ENCODE peak calls at places on chromosomes 16 and 17, in eight cellular contexts. B, X, T, U, K, F, V and I are unnamed samples.
A peak's percentile ranks its signal among the peaks of the same experiment; 100 is the strongest.

GRCh38 chr17:82944990-82945389 is 105.2 kb upstream of the ZNF750 start:
- DNase-seq in B (no peak), T (no peak), X (no peak), F (no peak), V (no peak), U (no peak), K (no peak), I (no peak)

GRCh38 chr17:68301438-68301959 is 10.2 kb downstream of the ARSG start:
- DNase-seq in U (no peak), X (no peak), T (no peak), F (no peak), B (no peak), V (no peak), K (no peak), I (no peak)

GRCh38 chr17:13484020-13484419 is 117.7 kb downstream of the HS3ST3A1 start:
- DNase-seq in T (no peak), V (peak; percentile 75), F (no peak), U (peak; percentile 43), K (peak; percentile 67), B (no peak), X (no peak), I (no peak)

GRCh38 chr17:7561028-7561575 is 617 bp upstream of the SENP3 start:
- DNase-seq in F (peak; percentile 92), K (peak; percentile 53), B (no peak), V (peak; percentile 73), T (peak; percentile 91), X (no peak), U (peak; percentile 84), I (no peak)

GRCh38 chr17:29931253-29931932 is 1.4 kb upstream of the SSH2 start:
- DNase-seq in V (peak; percentile 77), T (peak; percentile 85), F (peak; percentile 68), X (no peak), B (peak; percentile 41), U (peak; percentile 79), K (peak; percentile 56), I (no peak)

GRCh38 chr17:50658602-50659001 is 23.9 kb downstream of the ABCC3 start:
- DNase-seq in V (no peak), T (no peak), F (no peak), U (no peak), K (no peak), B (no peak), X (no peak), I (no peak)

GRCh38 chr17:71975331-71975801 is 145.5 kb upstream of the SOX9 start:
- DNase-seq in T (no peak), F (peak; percentile 29), X (no peak), B (no peak), V (peak; percentile 38), U (peak; percentile 40), K (peak; percentile 30), I (peak; percentile 19)

GRCh38 chr16:9521749-9522370 is 430.4 kb downstream of the HAPSTR1 start:
- DNase-seq in T (no peak), B (no peak), U (no peak), V (no peak), K (no peak), F (no peak), X (no peak), I (no peak)

GRCh38 chr16:2523801-2524231 is 3.6 kb downstream of the AMDHD2 start:
- DNase-seq in F (no peak), V (no peak), K (no peak), T (no peak), X (no peak), B (no peak), U (no peak), I (no peak)

GRCh38 chr17:77783991-77784820 is 174.3 kb upstream of the TNRC6C start:
- DNase-seq in B (no peak), V (no peak), U (no peak), T (no peak), K (no peak), X (no peak), F (no peak), I (no peak)

GRCh38 chr16:482468-483185 is 44.9 kb upstream of the CAPN15 start:
- DNase-seq in X (no peak), B (no peak), V (no peak), T (no peak), U (no peak), K (no peak), F (no peak), I (no peak)

GRCh38 chr17:2419526-2419925 is 18.7 kb upstream of the MNT start:
- DNase-seq in K (no peak), U (no peak), V (no peak), X (no peak), B (no peak), F (no peak), T (no peak), I (no peak)

GRCh38 chr17:71828182-71828596 is 292.6 kb upstream of the SOX9 start:
- DNase-seq in K (peak; percentile 75), V (no peak), B (no peak), T (no peak), X (no peak), F (no peak), U (peak; percentile 15), I (peak; percentile 14)

GRCh38 chr16:4491898-4492297 is 15.7 kb downstream of the HMOX2 start:
- DNase-seq in B (no peak), T (no peak), V (no peak), K (no peak), X (no peak), U (no peak), F (no peak), I (no peak)

GRCh38 chr16:85346404-85347212 is 234.3 kb upstream of the CIBAR2 start:
- DNase-seq in T (no peak), U (no peak), F (no peak), B (no peak), V (no peak), K (no peak), X (no peak), I (no peak)
- TF ChIP-seq CTCF in T (no peak), U (no peak), F (no peak), B (no peak), V (no peak), K (no peak), X (no peak), I (no peak)

GRCh38 chr16:77975942-77976341 is 46.4 kb upstream of the CLEC3A start:
- DNase-seq in T (no peak), K (no peak), U (no peak), B (no peak), V (no peak), X (no peak), F (no peak), I (no peak)
- TF ChIP-seq CTCF in T (no peak), K (no peak), U (no peak), B (no peak), V (peak; percentile 7), X (no peak), F (no peak), I (no peak)

GRCh38 chr17:81042606-81043005 is 7.7 kb downstream of the BAIAP2 start:
- DNase-seq in B (no peak), X (no peak), V (no peak), F (no peak), T (no peak), U (no peak), K (no peak), I (no peak)

GRCh38 chr17:81043319-81043724 is 8.4 kb downstream of the BAIAP2 start:
- DNase-seq in T (no peak), V (no peak), K (no peak), B (no peak), F (no peak), X (no peak), U (no peak), I (no peak)

GRCh38 chr17:81039096-81039495 is 4.1 kb downstream of the BAIAP2 start:
- DNase-seq in B (no peak), U (no peak), T (no peak), K (no peak), V (no peak), F (no peak), X (no peak), I (no peak)

GRCh38 chr17:81039854-81040758 is 5.2 kb downstream of the BAIAP2 start:
- DNase-seq in X (no peak), F (no peak), T (peak; percentile 42), B (no peak), U (peak; percentile 52), V (peak; percentile 72), K (peak; percentile 74), I (peak; percentile 49)

GRCh38 chr17:81040791-81041337 is 5.9 kb downstream of the BAIAP2 start:
- DNase-seq in K (no peak), X (no peak), B (no peak), V (peak; percentile 11), F (no peak), T (peak; percentile 45), U (no peak), I (no peak)
- TF ChIP-seq CTCF in K (peak; percentile 27), X (peak; percentile 57), B (peak; percentile 61), V (peak; percentile 77), F (no peak), T (peak; percentile 55), U (peak; percentile 71), I (peak; percentile 58)

GRCh38 chr17:44832821-44833220 is 2.7 kb upstream of the GJC1 start:
- DNase-seq in T (no peak), K (no peak), U (no peak), V (no peak), B (no peak), F (no peak), X (no peak), I (no peak)
- TF ChIP-seq CTCF in T (no peak), K (no peak), U (peak; percentile 28), V (peak; percentile 25), B (no peak), F (no peak), X (no peak), I (peak; percentile 27)

GRCh38 chr16:53224932-53225533 is 170.2 kb downstream of the CHD9 start:
- DNase-seq in V (peak; percentile 28), X (no peak), K (peak; percentile 23), T (peak; percentile 55), B (no peak), U (peak; percentile 10), F (no peak), I (no peak)

GRCh38 chr16:53219795-53220194 is 165.0 kb downstream of the CHD9 start:
- DNase-seq in U (no peak), B (no peak), X (no peak), K (peak; percentile 19), V (peak; percentile 4), T (peak; percentile 27), F (no peak), I (peak; percentile 7)

GRCh38 chr16:53216798-53217197 is 162.0 kb downstream of the CHD9 start:
- DNase-seq in X (no peak), K (no peak), V (no peak), U (no peak), T (no peak), B (no peak), F (no peak), I (no peak)

DNA sequence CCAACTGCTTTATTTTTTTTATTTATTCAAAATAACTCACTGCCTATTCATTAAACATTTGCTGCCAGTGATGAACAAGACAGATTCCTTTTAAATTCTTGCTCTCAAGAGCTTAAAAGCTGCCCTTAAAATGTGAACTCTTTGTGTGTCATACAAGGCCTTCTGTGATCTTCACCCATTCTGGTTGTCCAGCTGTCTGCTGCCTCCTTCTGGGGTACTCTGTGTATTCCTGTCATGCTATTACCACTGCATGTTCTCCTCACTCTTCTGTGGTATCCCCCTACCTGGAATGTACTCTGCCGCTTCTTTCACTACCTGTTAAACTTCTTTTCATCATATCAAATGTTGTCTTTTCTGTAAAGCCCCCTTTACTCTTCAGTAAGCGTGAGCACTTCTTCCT is 165.8 kb downstream of the CHD9 start:
- DNase-seq in T (peak; percentile 49), X (no peak), F (no peak), V (peak; percentile 70), B (no peak), K (peak; percentile 33), U (peak; percentile 45), I (no peak)
- TF ChIP-seq CTCF in T (peak; percentile 12), X (peak; percentile 18), F (no peak), V (peak; percentile 68), B (peak; percentile 48), K (peak; percentile 17), U (peak; percentile 59), I (peak; percentile 39)